ENCODE peak calls at places on chromosomes 11 and 22, in four cellular contexts. D is neural progenitor cell, N is PC-3, F is SK-N-SH. M is an unnamed sample.

GRCh38 chr22:46045459-46046298 is 68.7 kb upstream of the WNT7B start:
- DNase-seq in D (no peak), F (no peak), N (no peak), M (no peak)

GRCh38 chr11:73201888-73202810 is 15.9 kb upstream of the P2RY2 start:
- DNase-seq in N (no peak), F (no peak), D (no peak), M (no peak)

GRCh38 chr11:7677801-7678201 is 4.5 kb upstream of the CYB5R2 start:
- DNase-seq in F (no peak), D (no peak), N (peak; percentile 12), M (no peak)

GRCh38 chr11:68043029-68043348 is 4.2 kb downstream of the TCIRG1 start:
- DNase-seq in F (peak; percentile 43), N (no peak), D (no peak), M (no peak)

GRCh38 chr11:96111308-96111707 is 187.4 kb upstream of the MTMR2 start:
- DNase-seq in N (no peak), F (no peak), D (peak; percentile 14), M (no peak)

GRCh38 chr22:45008853-45009751 is 703 bp downstream of the PHF21B start:
- DNase-seq in F (peak; percentile 75), N (no peak), D (peak; percentile 59), M (peak; percentile 45)

GRCh38 chr11:86360775-86361395 is 13.8 kb upstream of the CCDC81 start:
- DNase-seq in D (peak; percentile 48), N (peak; percentile 62), F (no peak), M (no peak)

GRCh38 chr11:116257092-116257491 is 515.7 kb downstream of the BUD13 start:
- DNase-seq in D (no peak), N (no peak), F (peak; percentile 33), M (no peak)

GRCh38 chr11:42054351-42054750 is 594.9 kb upstream of the LRRC4C start:
- DNase-seq in D (no peak), N (peak; percentile 68), F (no peak), M (no peak)

GRCh38 chr22:38107692-38108515 is 2.6 kb downstream of the BAIAP2L2 start:
- DNase-seq in D (no peak), N (no peak), F (no peak), M (no peak)

GRCh38 chr11:33633251-33634003 is 67.2 kb downstream of the C11orf91 start:
- DNase-seq in D (no peak), N (peak; percentile 89), F (no peak), M (no peak)

GRCh38 chr11:64569300-64569970 is 21.6 kb upstream of the SLC22A12 start:
- DNase-seq in F (peak; percentile 58), D (no peak), N (no peak), M (no peak)

GRCh38 chr22:37059876-37060449 is 8.4 kb downstream of the KCTD17 start:
- DNase-seq in D (no peak), N (no peak), F (no peak), M (no peak)

GRCh38 chr11:64121637-64122410 is 44.1 kb downstream of the MACROD1 start:
- DNase-seq in D (peak; percentile 36), F (no peak), N (peak; percentile 22), M (no peak)

GRCh38 chr11:124670732-124671131 is 2.8 kb downstream of the SIAE start:
- DNase-seq in F (no peak), D (no peak), N (peak; percentile 28), M (peak; percentile 21)

GRCh38 chr22:41217553-41218157 is 12.5 kb downstream of the L3MBTL2 start:
- DNase-seq in D (peak; percentile 75), N (no peak), F (no peak), M (peak; percentile 81)

GRCh38 chr11:17547932-17548331 is 873 bp downstream of the OTOG start:
- DNase-seq in F (no peak), D (no peak), N (no peak), M (no peak)

GRCh38 chr11:27296406-27296994 is 66.5 kb downstream of the CCDC34 start:
- DNase-seq in D (peak; percentile 62), N (peak; percentile 74), F (peak; percentile 36), M (no peak)

GRCh38 chr11:11782532-11783110 is 59.2 kb upstream of the USP47 start:
- DNase-seq in N (no peak), F (no peak), D (no peak), M (no peak)

GRCh38 chr11:69301033-69301490 is 7.1 kb downstream of the MYEOV start:
- DNase-seq in N (peak; percentile 23), F (no peak), D (no peak), M (no peak)

GRCh38 chr22:45911601-45912271 is 65.2 kb downstream of the WNT7B start:
- DNase-seq in F (no peak), D (no peak), N (peak; percentile 78), M (no peak)

GRCh38 chr11:74683279-74683871 is 47.9 kb downstream of the CHRDL2 start:
- DNase-seq in F (peak; percentile 87), D (peak; percentile 64), N (no peak), M (no peak)

GRCh38 chr11:112885744-112886706 is 75.2 kb upstream of the NCAM1 start:
- DNase-seq in F (no peak), N (no peak), D (no peak), M (no peak)

GRCh38 chr11:119788911-119789560 is 60.0 kb upstream of the NECTIN1 start:
- DNase-seq in D (no peak), N (no peak), F (peak; percentile 78), M (no peak)

GRCh38 chr11:34631737-34632104 is 10.8 kb downstream of the EHF start:
- DNase-seq in F (no peak), N (peak; percentile 60), D (no peak), M (no peak)

GRCh38 chr11:96342971-96343711 is at the start of gene MAML2:
- DNase-seq in F (peak; percentile 94), D (peak; percentile 96), N (peak; percentile 98), M (peak; percentile 93)

GRCh38 chr22:40182231-40182835 is 4.6 kb downstream of the TNRC6B start:
- DNase-seq in F (no peak), N (no peak), D (no peak), M (no peak)

GRCh38 chr22:40180403-40180802 is 2.7 kb downstream of the TNRC6B start:
- DNase-seq in F (no peak), N (no peak), D (no peak), M (no peak)

GRCh38 chr22:40179535-40179934 is 1.8 kb downstream of the TNRC6B start:
- DNase-seq in N (no peak), D (no peak), F (no peak), M (no peak)

GRCh38 chr22:40181323-40181722 is 3.6 kb downstream of the TNRC6B start:
- DNase-seq in N (no peak), F (no peak), D (no peak), M (no peak)

DNA sequence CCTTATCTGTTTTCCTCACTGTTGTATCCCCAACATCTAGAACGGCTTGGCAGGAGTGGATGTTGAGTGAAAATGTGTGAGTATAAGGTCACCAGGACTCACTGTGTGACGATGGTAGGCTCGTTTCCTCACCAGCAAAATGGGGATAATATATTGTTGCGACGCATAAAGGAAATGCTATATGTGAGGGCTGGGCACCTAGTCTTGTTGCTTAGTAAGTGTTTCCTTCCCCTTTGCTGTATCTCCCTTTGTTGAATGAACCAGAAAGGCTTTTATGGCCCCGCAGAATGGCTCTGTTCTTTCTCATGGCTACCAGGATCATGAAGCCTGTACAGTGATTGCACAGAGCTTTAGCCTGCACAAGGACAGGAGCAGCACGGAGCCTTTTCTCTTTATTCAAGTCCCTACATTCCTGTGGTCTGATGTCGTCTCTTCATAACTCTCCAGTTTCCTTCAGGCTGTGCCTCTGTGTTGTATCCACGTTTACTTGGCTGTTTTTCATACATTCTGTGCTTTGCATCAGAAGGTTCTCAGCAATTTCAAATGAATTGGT is 5.4 kb downstream of the TNRC6B start:
- DNase-seq in D (peak; percentile 39), N (peak; percentile 57), F (no peak), M (no peak)
- H4K20me1 ChIP-seq in D (peaks cover 93% of the 10 kb centered on the region), N (peaks cover 4% of the 10 kb centered on the region), F (peaks cover 31% of the 10 kb centered on the region), M (peaks cover 52% of the 10 kb centered on the region)

DNA sequence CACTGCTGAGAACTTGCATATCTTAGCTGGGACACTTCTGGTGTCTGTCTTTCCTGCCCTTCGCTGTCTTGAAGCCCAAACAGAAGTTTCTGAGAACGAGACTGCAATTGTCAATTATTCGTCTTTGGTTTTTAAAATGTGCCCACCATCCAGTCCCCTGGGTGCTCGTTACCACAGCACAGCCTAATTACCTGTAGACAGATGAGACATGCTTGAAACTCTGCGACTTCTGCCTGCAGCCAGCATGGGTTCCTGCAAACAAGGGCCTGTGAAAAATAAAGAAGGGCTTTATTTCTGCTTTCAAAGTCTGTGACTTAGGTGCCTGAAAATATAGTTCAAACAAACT is 20.6 kb upstream of the GRAMD1B start:
- DNase-seq in N (no peak), F (no peak), D (no peak), M (no peak)
- H2AFZ ChIP-seq in N (no peak overlapping the region), F (no peak overlapping the region), D (no peak overlapping the region), M (no peak overlapping the region)

DNA sequence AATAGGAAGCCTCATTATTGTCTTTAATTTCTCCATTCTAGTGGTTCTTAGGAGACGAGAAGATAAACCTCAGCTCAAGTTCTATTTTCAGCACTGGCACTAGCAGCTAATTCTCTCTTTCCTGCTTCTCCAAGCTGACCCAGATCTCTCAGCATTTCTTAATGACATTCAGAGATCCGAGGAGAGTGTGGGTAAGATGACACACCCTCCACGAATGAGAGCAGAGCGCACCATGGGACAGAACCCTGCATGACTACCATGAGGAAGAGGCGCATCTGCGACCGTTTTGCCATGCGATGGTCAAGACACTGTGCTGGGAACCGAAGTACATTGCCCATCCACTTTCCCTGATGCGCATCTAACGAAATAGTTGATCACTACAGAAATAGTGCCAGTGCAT is 241.8 kb downstream of the LARGE1 start:
- DNase-seq in D (no peak), F (no peak), N (no peak), M (no peak)
- H3K4me1 ChIP-seq in D (peaks cover 15% of the 10 kb centered on the region), F (no peaks in the 10 kb centered on the region), N (no peaks in the 10 kb centered on the region), M (no peaks in the 10 kb centered on the region)

GRCh38 chr11:1514349-1515061 is 27.9 kb upstream of the MOB2 start:
- DNase-seq in F (peak; percentile 14), N (no peak), D (no peak), M (no peak)

GRCh38 chr11:1511937-1512496 is 25.4 kb upstream of the MOB2 start:
- DNase-seq in F (no peak), N (no peak), D (no peak), M (no peak)

GRCh38 chr11:1515082-1516060 is 28.8 kb upstream of the MOB2 start:
- DNase-seq in F (peak; percentile 96), N (peak; percentile 71), D (peak; percentile 87), M (peak; percentile 35)

GRCh38 chr11:1510928-1511327 is 24.3 kb upstream of the MOB2 start:
- DNase-seq in N (no peak), D (no peak), F (no peak), M (no peak)

DNA sequence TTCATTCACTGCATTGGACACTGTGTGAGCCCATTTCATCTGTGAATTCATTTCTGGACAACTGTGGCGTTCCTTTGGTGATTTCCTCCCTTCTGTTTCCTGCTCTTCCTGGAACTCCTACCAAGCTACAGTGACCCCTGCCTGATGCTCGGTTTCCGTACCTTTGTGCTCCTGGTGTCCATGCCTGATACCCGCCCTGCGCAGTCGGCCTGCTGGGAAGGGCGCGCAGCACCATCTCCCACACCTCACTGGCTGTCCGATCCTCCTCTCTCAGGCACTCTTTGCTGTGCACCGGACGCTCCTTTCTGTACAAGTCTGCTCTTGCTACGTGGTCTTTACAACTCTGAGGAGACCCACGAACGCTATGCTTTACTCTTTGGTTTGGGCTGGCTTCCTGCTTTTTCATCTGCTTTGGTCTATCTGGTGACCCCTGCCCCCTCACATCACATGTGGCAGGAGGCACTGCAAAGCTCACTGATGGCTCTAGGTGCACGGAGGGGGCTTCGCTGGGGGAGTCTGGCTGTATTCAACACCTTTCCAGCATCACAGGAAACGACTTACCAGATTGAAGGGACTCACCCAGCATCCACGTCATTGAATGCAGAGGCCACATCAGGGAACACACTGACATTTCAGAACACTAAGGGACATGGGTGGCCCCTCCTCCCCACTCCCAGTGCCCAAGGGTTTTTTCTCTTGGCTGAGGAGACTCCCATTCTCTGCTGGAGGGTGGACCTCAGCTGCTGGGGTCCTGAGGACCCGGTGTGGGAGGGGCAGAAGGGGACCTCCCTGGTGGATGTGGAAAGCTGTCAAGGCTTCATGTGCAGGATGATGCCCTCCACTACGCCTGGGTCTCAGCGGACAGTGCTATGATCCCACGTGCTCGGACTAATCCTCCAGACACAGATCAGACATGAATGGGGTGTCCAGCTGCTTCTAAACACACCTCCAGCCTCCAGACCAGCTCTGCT is 27.0 kb upstream of the MOB2 start:
- DNase-seq in D (no peak), F (peak; percentile 17), N (no peak), M (no peak)
- H4K20me1 ChIP-seq in D (peaks cover 50% of the 10 kb centered on the region), F (peaks cover 87% of the 10 kb centered on the region), N (peaks cover 35% of the 10 kb centered on the region), M (peaks cover 86% of the 10 kb centered on the region)

M was measured in DND-41.